ENCODE peak calls at places on chromosomes 4 and X, in four cellular contexts. R is K562, A is HepG2, Y is H1. L is an unnamed sample.

GRCh38 chr4:153332936-153333335 is 11.6 kb upstream of the MND1 start:
- DNase-seq in R (no peak), A (no peak), Y (no peak), L (no peak)

GRCh38 chrX:25596881-25597280 is 541.3 kb upstream of the MAGEB18 start:
- DNase-seq in R (no peak), A (no peak), Y (no peak), L (no peak)

GRCh38 chr4:80049402-80049801 is 23.6 kb downstream of the ANTXR2 start:
- DNase-seq in R (no peak), A (no peak), Y (no peak), L (no peak)

GRCh38 chr4:6338175-6338950 is 68.7 kb downstream of the WFS1 start:
- DNase-seq in R (no peak), A (no peak), Y (no peak), L (no peak)

GRCh38 chr4:89486042-89486441 is 178.4 kb upstream of the GPRIN3 start:
- DNase-seq in R (no peak), A (no peak), Y (no peak), L (no peak)

GRCh38 chrX:31130457-31131215 is 58.8 kb upstream of the FTHL17 start:
- DNase-seq in R (no peak), A (no peak), Y (no peak), L (no peak)

GRCh38 chr4:95219109-95219508 is 329.7 kb downstream of the UNC5C start:
- DNase-seq in R (no peak), A (no peak), Y (no peak), L (no peak)

GRCh38 chrX:31165241-31166035 is 93.6 kb upstream of the FTHL17 start:
- DNase-seq in R (no peak), A (peak), Y (no peak), L (no peak)

GRCh38 chr4:145935253-145936141 is 3.1 kb downstream of the ZNF827 start:
- DNase-seq in R (no peak), A (peak), Y (no peak), L (peak)

GRCh38 chr4:11424000-11424399 is 4.7 kb downstream of the HS3ST1 start:
- DNase-seq in R (peak), A (peak), Y (no peak), L (no peak)

GRCh38 chr4:14018191-14018853 is 390.8 kb upstream of the BOD1L1 start:
- DNase-seq in R (no peak), A (no peak), Y (no peak), L (no peak)

GRCh38 chr4:25913851-25914669 is at the start of gene SMIM20:
- DNase-seq in R (peak), A (peak), Y (peak), L (peak)

GRCh38 chr4:113293673-113294072 is 244.2 kb downstream of the ANK2 start:
- DNase-seq in R (no peak), A (no peak), Y (no peak), L (no peak)

GRCh38 chr4:60805500-60806313 is 394.4 kb upstream of the ADGRL3 start:
- DNase-seq in R (no peak), A (peak), Y (no peak), L (no peak)

GRCh38 chr4:83728191-83728590 is 192.3 kb downstream of the GPAT3 start:
- DNase-seq in R (no peak), A (no peak), Y (no peak), L (no peak)

GRCh38 chr4:119570401-119570800 is 58.2 kb downstream of the PDE5A start:
- DNase-seq in R (no peak), A (no peak), Y (no peak), L (no peak)

GRCh38 chrX:14875624-14876023 is 2.4 kb downstream of the MOSPD2 start:
- DNase-seq in R (no peak), A (no peak), Y (no peak), L (no peak)

GRCh38 chr4:81664079-81664478 is 192.4 kb upstream of the RASGEF1B start:
- DNase-seq in R (no peak), A (no peak), Y (no peak), L (no peak)

GRCh38 chr4:68180858-68181531 is 51.3 kb upstream of the TMPRSS11F start:
- DNase-seq in R (no peak), A (no peak), Y (no peak), L (no peak)

GRCh38 chr4:99394913-99395312 is 40.2 kb downstream of the ADH7 start:
- DNase-seq in R (no peak), A (no peak), Y (no peak), L (no peak)

GRCh38 chrX:133440081-133440796 is 24.9 kb upstream of the GPC4 start:
- DNase-seq in R (no peak), A (no peak), Y (no peak), L (no peak)

GRCh38 chr4:20288846-20289512 is 37.3 kb downstream of the SLIT2 start:
- DNase-seq in R (no peak), A (no peak), Y (no peak), L (no peak)

GRCh38 chr4:52718123-52718522 is 33.1 kb downstream of the ERVMER34-1 start:
- DNase-seq in R (no peak), A (no peak), Y (no peak), L (no peak)

GRCh38 chr4:108624263-108625056 is 4.1 kb downstream of the RPL34 start:
- DNase-seq in R (no peak), A (no peak), Y (no peak), L (no peak)

GRCh38 chr4:113919611-113920010 is 59.8 kb downstream of the ARSJ start:
- DNase-seq in R (no peak), A (no peak), Y (no peak), L (no peak)

GRCh38 chr4:94669672-94670664 is 87.8 kb upstream of the BMPR1B start:
- DNase-seq in R (no peak), A (no peak), Y (no peak), L (no peak)

GRCh38 chr4:24892778-24893177 is 20.1 kb downstream of the CCDC149 start:
- DNase-seq in R (no peak), A (no peak), Y (no peak), L (no peak)

GRCh38 chr4:122542411-122543236 is 78.2 kb downstream of the IL21 start:
- DNase-seq in R (no peak), A (no peak), Y (no peak), L (peak)

GRCh38 chrX:69133561-69134542 is 31.4 kb downstream of the PJA1 start:
- DNase-seq in R (peak), A (peak), Y (no peak), L (no peak)

GRCh38 chr4:123443401-123444297 is 47.1 kb downstream of the SPRY1 start:
- DNase-seq in R (no peak), A (no peak), Y (no peak), L (peak)

GRCh38 chr4:112266823-112267222 is 18.9 kb downstream of the TIFA start:
- DNase-seq in R (peak), A (no peak), Y (no peak), L (no peak)

GRCh38 chr4:6888506-6889071 is 21.0 kb upstream of the TBC1D14 start:
- DNase-seq in R (no peak), A (no peak), Y (no peak), L (no peak)

GRCh38 chr4:156293657-156294297 is 340.1 kb upstream of the CTSO start:
- DNase-seq in R (no peak), A (no peak), Y (no peak), L (no peak)

GRCh38 chrX:10047133-10047532 is 80.0 kb downstream of the CLDN34 start:
- DNase-seq in R (peak), A (no peak), Y (no peak), L (no peak)
- TF ChIP-seq POLR2A in R (no peak), A (no peak), Y (no peak), L (no peak)

GRCh38 chr4:109739547-109739946 is 9.7 kb upstream of the PLA2G12A start:
- DNase-seq in R (no peak), A (no peak), Y (no peak), L (no peak)

GRCh38 chr4:109733728-109734127 is 3.9 kb upstream of the PLA2G12A start:
- DNase-seq in R (no peak), A (no peak), Y (no peak), L (no peak)

GRCh38 chr4:109735566-109736454 is 5.9 kb upstream of the PLA2G12A start:
- DNase-seq in R (no peak), A (no peak), Y (no peak), L (no peak)

GRCh38 chr4:109738104-109738872 is 8.4 kb upstream of the PLA2G12A start:
- DNase-seq in R (no peak), A (no peak), Y (no peak), L (no peak)
- TF ChIP-seq BRCA1 in R (no peak), A (no peak), Y (no peak), L (no peak)

DNA sequence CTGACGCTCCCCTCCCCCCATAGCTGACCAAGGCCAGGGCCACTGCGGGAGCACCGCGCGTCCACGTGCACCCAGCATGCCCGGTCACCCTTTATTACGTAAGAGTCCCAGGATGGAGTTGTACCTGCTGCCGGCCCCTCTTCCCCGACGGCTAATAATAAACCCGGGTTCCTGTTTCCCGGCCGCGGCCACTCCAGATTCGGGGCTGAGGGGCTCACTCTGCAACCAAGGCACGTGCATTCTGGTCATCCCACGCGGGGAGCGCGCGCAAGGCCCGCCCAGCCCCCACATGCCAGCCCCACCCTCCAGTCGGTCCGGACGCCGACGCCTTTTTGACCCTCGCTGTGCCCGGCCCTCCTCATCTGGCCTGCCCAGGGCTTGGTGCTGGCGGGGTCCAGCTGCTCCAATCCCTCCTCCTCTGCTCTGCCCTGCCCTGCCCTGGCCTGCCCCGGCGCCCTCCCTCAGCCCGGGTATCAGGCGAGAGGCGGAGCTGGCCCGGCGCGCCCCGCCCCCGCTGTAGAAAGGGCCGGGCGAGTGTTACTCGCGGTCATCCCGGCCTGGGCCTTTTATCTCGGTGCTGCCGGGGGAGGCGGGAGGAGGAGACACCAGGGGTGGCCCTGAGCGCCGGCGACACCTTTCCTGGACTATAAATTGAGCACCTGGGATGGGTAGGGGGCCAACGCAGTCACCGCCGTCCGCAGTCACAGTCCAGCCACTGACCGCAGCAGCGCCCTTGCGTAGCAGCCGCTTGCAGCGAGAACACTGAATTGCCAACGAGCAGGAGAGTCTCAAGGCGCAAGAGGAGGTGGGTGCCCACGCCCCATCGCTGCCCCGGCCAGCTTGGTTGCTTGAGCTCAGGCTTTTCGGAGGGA is 2.6 kb downstream of the MID1IP1 start:
- DNase-seq in R (peak), A (peak), Y (peak), L (no peak)
- TF ChIP-seq POLR2A in R (peak), A (no peak), Y (peak), L (peak)

GRCh38 chrX:105323951-105324350 is 103.5 kb upstream of the TEX13A start:
- DNase-seq in R (no peak), A (no peak), Y (no peak), L (no peak)
- TF ChIP-seq BRCA1 in R (no peak), A (no peak), Y (no peak), L (no peak)

GRCh38 chrX:65769564-65770292 is 102.3 kb downstream of the MSN start:
- DNase-seq in R (no peak), A (no peak), Y (no peak), L (no peak)

GRCh38 chrX:65772842-65773241 is 105.4 kb downstream of the MSN start:
- DNase-seq in R (no peak), A (no peak), Y (no peak), L (no peak)
- TF ChIP-seq POLR2A in R (no peak), A (no peak), Y (no peak), L (no peak)